ENCODE peak calls at places on chromosomes 13 and 19, in five cellular contexts. B is neuronal stem cell, Z is Peyer's patch, O is endodermal cell, Q is IMR-90. Y is an unnamed sample.

GRCh38 chr19:53193534-53194222 is 520 bp upstream of the ZNF665 start:
- DNase-seq in B (no peak), Z (no peak), O (no peak), Q (no peak), Y (no peak)

GRCh38 chr13:33682020-33682564 is 135.9 kb upstream of the RFC3 start:
- DNase-seq in B (no peak), Z (no peak), O (no peak), Q (no peak), Y (no peak)

GRCh38 chr13:41459754-41460111 is 2.4 kb downstream of the RGCC start:
- DNase-seq in B (no peak), Z (no peak), O (no peak), Q (no peak), Y (no peak)

GRCh38 chr13:110713981-110714797 is 689 bp downstream of the ING1 start:
- DNase-seq in B (peak; percentile 38), Z (peak; percentile 72), O (peak; percentile 77), Q (peak; percentile 32), Y (peak; percentile 88)

GRCh38 chr19:42150940-42151339 is 18.7 kb upstream of the POU2F2 start:
- DNase-seq in B (no peak), Z (no peak), O (no peak), Q (no peak), Y (no peak)

GRCh38 chr19:49930483-49931011 is 1.2 kb upstream of the NUP62 start:
- DNase-seq in B (no peak), Z (no peak), O (peak; percentile 76), Q (no peak), Y (no peak)

GRCh38 chr13:64591981-64592380 is 2638.2 kb downstream of the PCDH9 start:
- DNase-seq in B (no peak), Z (no peak), O (no peak), Q (peak; percentile 61), Y (no peak)

GRCh38 chr13:53783466-53783865 is 754.9 kb downstream of the OLFM4 start:
- DNase-seq in B (no peak), Z (no peak), O (peak; percentile 46), Q (no peak), Y (no peak)

GRCh38 chr19:15323496-15324235 is 8.7 kb downstream of the BRD4 start:
- DNase-seq in B (no peak), Z (no peak), O (no peak), Q (peak; percentile 53), Y (no peak)

GRCh38 chr13:53460776-53461175 is 432.2 kb downstream of the OLFM4 start:
- DNase-seq in B (no peak), Z (no peak), O (peak; percentile 52), Q (no peak), Y (no peak)

GRCh38 chr19:6059996-6060599 is 50.2 kb downstream of the RFX2 start:
- DNase-seq in B (no peak), Z (no peak), O (no peak), Q (no peak), Y (no peak)

GRCh38 chr19:11265785-11266236 is 3.5 kb upstream of the DOCK6 start:
- DNase-seq in B (no peak), Z (no peak), O (no peak), Q (no peak), Y (no peak)

GRCh38 chr13:113802090-113802531 is 43.1 kb downstream of the TMEM255B start:
- DNase-seq in B (peak; percentile 30), Z (no peak), O (peak; percentile 88), Q (peak; percentile 72), Y (no peak)

GRCh38 chr13:97256343-97256783 is 34.2 kb downstream of the MBNL2 start:
- DNase-seq in B (no peak), Z (no peak), O (no peak), Q (peak; percentile 97), Y (no peak)

GRCh38 chr19:34881982-34882381 is 44.7 kb upstream of the ZNF30 start:
- DNase-seq in B (no peak), Z (no peak), O (no peak), Q (peak; percentile 24), Y (no peak)

GRCh38 chr13:71156550-71156949 is 710.5 kb downstream of the DACH1 start:
- DNase-seq in B (no peak), Z (no peak), O (no peak), Q (no peak), Y (no peak)

GRCh38 chr19:15437355-15438123 is 12.2 kb downstream of the WIZ start:
- DNase-seq in B (no peak), Z (no peak), O (no peak), Q (peak; percentile 74), Y (no peak)

GRCh38 chr13:111143875-111144540 is 28.9 kb downstream of the ARHGEF7 start:
- DNase-seq in B (no peak), Z (no peak), O (no peak), Q (no peak), Y (no peak)

GRCh38 chr13:99617474-99618255 is 116.4 kb downstream of the TM9SF2 start:
- DNase-seq in B (peak; percentile 48), Z (no peak), O (peak; percentile 85), Q (peak; percentile 38), Y (no peak)

GRCh38 chr13:46288570-46289259 is 77.0 kb downstream of the LRRC63 start:
- DNase-seq in B (peak; percentile 24), Z (no peak), O (no peak), Q (peak; percentile 22), Y (no peak)

GRCh38 chr13:110506859-110507566 is 54.5 kb downstream of the RAB20 start:
- DNase-seq in B (no peak), Z (no peak), O (no peak), Q (peak; percentile 10), Y (no peak)

GRCh38 chr19:10516671-10517286 is 468 bp downstream of the S1PR5 start:
- DNase-seq in B (no peak), Z (no peak), O (no peak), Q (no peak), Y (no peak)

GRCh38 chr13:99731747-99732146 is 230.5 kb downstream of the TM9SF2 start:
- DNase-seq in B (no peak), Z (no peak), O (peak; percentile 84), Q (no peak), Y (no peak)

GRCh38 chr13:38308736-38309135 is 40.9 kb upstream of the UFM1 start:
- DNase-seq in B (no peak), Z (no peak), O (no peak), Q (peak; percentile 63), Y (no peak)

GRCh38 chr13:28204690-28205443 is 66.5 kb downstream of the PAN3 start:
- DNase-seq in B (no peak), Z (no peak), O (no peak), Q (no peak), Y (no peak)

GRCh38 chr19:4375620-4376228 is 24.6 kb downstream of the SH3GL1 start:
- DNase-seq in B (no peak), Z (peak; percentile 76), O (peak; percentile 79), Q (peak; percentile 81), Y (no peak)

GRCh38 chr19:22422220-22422619 is at the start of gene ZNF98:
- DNase-seq in B (no peak), Z (no peak), O (no peak), Q (no peak), Y (no peak)

GRCh38 chr13:47672245-47672975 is 328.7 kb downstream of the SUCLA2 start:
- DNase-seq in B (no peak), Z (no peak), O (no peak), Q (no peak), Y (no peak)

GRCh38 chr13:77502104-77502720 is 33.3 kb upstream of the SCEL start:
- DNase-seq in B (no peak), Z (no peak), O (no peak), Q (no peak), Y (no peak)

GRCh38 chr19:54574527-54575056 is 1.0 kb downstream of the LILRA2 start:
- DNase-seq in B (no peak), Z (no peak), O (no peak), Q (no peak), Y (no peak)

GRCh38 chr19:54572696-54573311 is 786 bp upstream of the LILRA2 start:
- DNase-seq in B (no peak), Z (peak; percentile 24), O (no peak), Q (no peak), Y (no peak)

GRCh38 chr19:54573330-54573872 is at the start of gene LILRA2:
- DNase-seq in B (no peak), Z (peak; percentile 24), O (no peak), Q (no peak), Y (no peak)

GRCh38 chr19:54576411-54576976 is 2.9 kb downstream of the LILRA2 start:
- DNase-seq in B (no peak), Z (no peak), O (peak; percentile 55), Q (no peak), Y (no peak)

GRCh38 chr19:54574051-54574450 is 461 bp downstream of the LILRA2 start:
- DNase-seq in B (no peak), Z (no peak), O (no peak), Q (no peak), Y (no peak)
- H3K9me3 ChIP-seq in B (no peaks in the 10 kb centered on the region), Z (no peaks in the 10 kb centered on the region), O (peaks cover 20% of the 10 kb centered on the region), Q (peaks cover 37% of the 10 kb centered on the region), Y (no peaks in the 10 kb centered on the region)

GRCh38 chr19:46111376-46111775 is 13.1 kb downstream of the IGFL3 start:
- DNase-seq in B (no peak), Z (no peak), O (no peak), Q (no peak), Y (no peak)
- H3K4me1 ChIP-seq in B (peaks cover 4% of the 10 kb centered on the region), Z (no peaks in the 10 kb centered on the region), O (no peaks in the 10 kb centered on the region), Q (peaks cover 3% of the 10 kb centered on the region), Y (no peaks in the 10 kb centered on the region)

DNA sequence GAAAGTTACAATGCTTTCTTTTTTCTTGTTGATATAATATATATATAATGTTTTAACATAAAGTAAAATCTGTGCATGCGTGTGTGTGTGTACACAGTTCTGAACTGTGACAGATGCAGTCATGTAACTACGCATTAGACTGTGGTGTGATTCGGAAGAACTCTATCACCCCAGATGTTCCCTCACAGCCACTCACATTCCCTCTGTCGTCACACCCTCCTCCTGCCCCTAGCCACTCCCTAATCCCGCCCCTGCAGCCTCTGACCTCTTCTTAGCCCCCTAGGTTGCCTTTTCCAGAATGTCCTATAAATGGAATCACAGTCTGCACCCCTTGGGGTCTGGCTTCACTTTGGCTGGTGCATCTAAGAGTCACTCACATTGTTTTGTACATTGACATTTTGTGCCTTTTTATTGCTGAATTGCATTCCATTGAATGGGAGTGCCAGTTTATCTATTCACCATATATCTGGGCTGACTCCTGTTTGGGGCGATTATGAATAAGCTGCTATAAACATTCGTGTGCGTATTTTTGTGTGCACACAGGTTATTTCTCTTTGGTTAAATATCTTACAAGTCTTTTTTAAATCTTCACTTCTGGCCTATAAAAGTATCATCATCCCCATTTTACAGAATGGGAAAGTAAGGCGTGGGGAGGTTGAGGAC is 20.4 kb downstream of the DHRS12 start:
- DNase-seq in B (no peak), Z (no peak), O (no peak), Q (no peak), Y (no peak)
- H3K27ac ChIP-seq in B (no peak overlapping the region), Z (no peak overlapping the region), O (no peak overlapping the region), Q (no peak overlapping the region), Y (no peak overlapping the region)

DNA sequence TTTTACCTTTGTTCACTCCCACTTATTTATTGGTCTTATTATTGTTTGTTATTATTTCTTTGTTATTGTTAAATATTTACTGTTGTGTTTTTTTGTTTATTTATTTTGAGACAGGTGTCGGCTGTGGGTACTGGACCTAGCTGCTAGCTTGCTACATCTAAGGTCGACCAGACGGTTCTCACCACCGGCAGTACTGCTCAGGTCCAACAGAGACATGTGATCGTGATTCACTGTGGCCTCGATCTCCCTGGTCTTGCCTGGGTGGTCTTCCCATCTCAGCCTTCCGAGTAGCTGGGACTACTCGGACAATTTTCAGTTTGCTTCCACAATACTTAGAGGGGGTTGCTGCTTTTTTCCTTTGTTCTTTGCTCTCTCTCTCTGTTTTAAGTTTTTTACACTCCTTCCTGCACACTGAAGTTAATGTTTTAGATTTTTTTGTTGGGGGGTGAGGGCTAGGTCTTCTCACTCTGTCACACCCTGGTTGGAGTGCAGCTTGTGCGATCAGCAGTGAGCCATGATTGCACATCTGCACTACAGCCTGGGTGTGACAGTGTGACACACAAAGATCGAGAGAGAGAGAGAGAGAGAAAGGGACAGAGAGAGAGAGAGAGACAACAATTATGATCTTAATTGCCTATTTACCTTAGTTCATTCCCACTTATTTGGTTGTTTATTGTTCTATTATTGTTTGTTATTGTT is 1432.4 kb downstream of the UQCRFS1 start:
- DNase-seq in B (no peak), Z (no peak), O (peak; percentile 16), Q (no peak), Y (no peak)
- H3K9me3 ChIP-seq in B (peaks cover under 1% of the 10 kb centered on the region), Z (no peaks in the 10 kb centered on the region), O (peaks cover 18% of the 10 kb centered on the region), Q (peaks cover 5% of the 10 kb centered on the region), Y (no peaks in the 10 kb centered on the region)